ENCODE peak calls at places on chromosomes 16 and 17, in six cellular contexts. T is effector memory CD4-positive, alpha-beta T cell; A is HFFc6; M is cerebellum; U is DMS53; O is iPS-NIHi11. W is an unnamed sample.

GRCh38 chr17:76390003-76390421 is 5.6 kb downstream of the SPHK1 start:
- DNase-seq in T (no peak), A (no peak), M (no peak), U (no peak), O (no peak), W (no peak)

GRCh38 chr17:57160624-57161023 is 75.6 kb downstream of the AKAP1 start:
- DNase-seq in T (no peak), A (no peak), M (no peak), U (no peak), O (no peak), W (no peak)

GRCh38 chr17:48608494-48608834 is 2.4 kb downstream of the HOXB7 start:
- DNase-seq in T (no peak), A (no peak), M (no peak), U (no peak), O (no peak), W (no peak)

GRCh38 chr17:17999364-18000007 is 26.8 kb downstream of the DRC3 start:
- DNase-seq in T (no peak), A (no peak), M (no peak), U (peak), O (no peak), W (no peak)

GRCh38 chr17:38915639-38915995 is 9.8 kb upstream of the LASP1NB start:
- DNase-seq in T (no peak), A (no peak), M (no peak), U (no peak), O (no peak), W (no peak)

GRCh38 chr16:56547120-56547948 is 17.5 kb upstream of the MT4 start:
- DNase-seq in T (no peak), A (peak), M (peak), U (peak), O (peak), W (no peak)

GRCh38 chr17:45719335-45720071 is 64.6 kb upstream of the CRHR1 start:
- DNase-seq in T (no peak), A (peak), M (peak), U (peak), O (peak), W (no peak)

GRCh38 chr17:29891131-29891530 is 38.9 kb downstream of the SSH2 start:
- DNase-seq in T (no peak), A (no peak), M (no peak), U (no peak), O (no peak), W (no peak)

GRCh38 chr17:5711344-5711743 is 127.0 kb upstream of the NLRP1 start:
- DNase-seq in T (no peak), A (no peak), M (no peak), U (no peak), O (no peak), W (no peak)

GRCh38 chr16:57623251-57624043 is 5.0 kb upstream of the ADGRG1 start:
- DNase-seq in T (no peak), A (no peak), M (no peak), U (peak), O (peak), W (no peak)

GRCh38 chr17:40411821-40412220 is 5.9 kb downstream of the TOP2A start:
- DNase-seq in T (no peak), A (no peak), M (no peak), U (no peak), O (no peak), W (no peak)

GRCh38 chr16:54493076-54493475 is 206.5 kb upstream of the IRX3 start:
- DNase-seq in T (no peak), A (peak), M (no peak), U (no peak), O (no peak), W (no peak)

GRCh38 chr17:75024686-75025397 is 12.4 kb downstream of the MRPL58 start:
- DNase-seq in T (no peak), A (no peak), M (no peak), U (no peak), O (no peak), W (no peak)

GRCh38 chr16:19105131-19105530 is 8.6 kb upstream of the ITPRIPL2 start:
- DNase-seq in T (no peak), A (no peak), M (no peak), U (no peak), O (no peak), W (no peak)

GRCh38 chr17:72603346-72604242 is 482.8 kb downstream of the SOX9 start:
- DNase-seq in T (no peak), A (peak), M (no peak), U (peak), O (no peak), W (no peak)

GRCh38 chr17:73841431-73842060 is 197.3 kb upstream of the SDK2 start:
- DNase-seq in T (no peak), A (no peak), M (no peak), U (peak), O (peak), W (no peak)

W was measured in memory B cell.